ENCODE peak calls at places on chromosomes 5 and 9, in nine cellular contexts. One of them, this sample, is unnamed. For H3K4me1 and H3K9me3, the result is how much of the 10 kb centered on the place peaks cover.

GRCh38 chr9:90044263-90044662 is 439.5 kb downstream of the GADD45G start:
- DNase-seq in adrenal gland: no peak
- DNase-seq in adipocyte: no peak
- DNase-seq in NT2/D1: no peak
- DNase-seq in CD4-positive, CD25-positive, alpha-beta regulatory T cell: no peak
- DNase-seq in gastrocnemius medialis: no peak
- DNase-seq in lower lobe of right lung: no peak
- DNase-seq in aorta: no peak
- DNase-seq in breast epithelium: no peak
- DNase-seq in this sample: no peak

GRCh38 chr5:370959-371810 is 49.7 kb downstream of the AHRR start:
- DNase-seq in gastrocnemius medialis: no peak
- DNase-seq in adrenal gland: no peak
- DNase-seq in adipocyte: no peak
- DNase-seq in lower lobe of right lung: peak
- DNase-seq in NT2/D1: no peak
- DNase-seq in aorta: peak
- DNase-seq in breast epithelium: peak
- DNase-seq in CD4-positive, CD25-positive, alpha-beta regulatory T cell: no peak
- DNase-seq in this sample: no peak

GRCh38 chr5:119328753-119329602 is 26.8 kb upstream of the TNFAIP8 start:
- DNase-seq in adrenal gland: no peak
- DNase-seq in lower lobe of right lung: no peak
- DNase-seq in NT2/D1: no peak
- DNase-seq in adipocyte: no peak
- DNase-seq in CD4-positive, CD25-positive, alpha-beta regulatory T cell: peak
- DNase-seq in aorta: no peak
- DNase-seq in breast epithelium: no peak
- DNase-seq in gastrocnemius medialis: no peak
- DNase-seq in this sample: no peak

GRCh38 chr9:68546596-68547390 is 6.1 kb upstream of the TMEM252 start:
- DNase-seq in gastrocnemius medialis: no peak
- DNase-seq in CD4-positive, CD25-positive, alpha-beta regulatory T cell: no peak
- DNase-seq in adrenal gland: peak
- DNase-seq in breast epithelium: no peak
- DNase-seq in adipocyte: no peak
- DNase-seq in NT2/D1: no peak
- DNase-seq in lower lobe of right lung: no peak
- DNase-seq in aorta: no peak
- DNase-seq in this sample: no peak

GRCh38 chr5:39464096-39464495 is 39.3 kb upstream of the DAB2 start:
- DNase-seq in aorta: no peak
- DNase-seq in adrenal gland: no peak
- DNase-seq in gastrocnemius medialis: peak
- DNase-seq in CD4-positive, CD25-positive, alpha-beta regulatory T cell: no peak
- DNase-seq in breast epithelium: no peak
- DNase-seq in lower lobe of right lung: no peak
- DNase-seq in NT2/D1: no peak
- DNase-seq in adipocyte: no peak
- DNase-seq in this sample: no peak

GRCh38 chr5:82494942-82495341 is 216.8 kb upstream of the RPS23 start:
- DNase-seq in gastrocnemius medialis: no peak
- DNase-seq in aorta: no peak
- DNase-seq in CD4-positive, CD25-positive, alpha-beta regulatory T cell: no peak
- DNase-seq in lower lobe of right lung: no peak
- DNase-seq in breast epithelium: no peak
- DNase-seq in NT2/D1: no peak
- DNase-seq in adipocyte: no peak
- DNase-seq in adrenal gland: no peak
- DNase-seq in this sample: no peak

GRCh38 chr5:159588930-159589329 is 258.6 kb upstream of the IL12B start:
- DNase-seq in CD4-positive, CD25-positive, alpha-beta regulatory T cell: no peak
- DNase-seq in adrenal gland: no peak
- DNase-seq in breast epithelium: no peak
- DNase-seq in adipocyte: no peak
- DNase-seq in gastrocnemius medialis: no peak
- DNase-seq in aorta: no peak
- DNase-seq in lower lobe of right lung: no peak
- DNase-seq in NT2/D1: no peak
- DNase-seq in this sample: no peak

GRCh38 chr9:101366038-101366756 is 18.6 kb downstream of the BAAT start:
- DNase-seq in aorta: no peak
- DNase-seq in adipocyte: no peak
- DNase-seq in breast epithelium: no peak
- DNase-seq in NT2/D1: no peak
- DNase-seq in CD4-positive, CD25-positive, alpha-beta regulatory T cell: no peak
- DNase-seq in lower lobe of right lung: no peak
- DNase-seq in adrenal gland: no peak
- DNase-seq in gastrocnemius medialis: no peak
- DNase-seq in this sample: no peak

GRCh38 chr9:91534374-91534773 is 110.7 kb upstream of the NFIL3 start:
- DNase-seq in lower lobe of right lung: no peak
- DNase-seq in CD4-positive, CD25-positive, alpha-beta regulatory T cell: no peak
- DNase-seq in aorta: no peak
- DNase-seq in NT2/D1: no peak
- DNase-seq in gastrocnemius medialis: no peak
- DNase-seq in breast epithelium: no peak
- DNase-seq in adipocyte: no peak
- DNase-seq in adrenal gland: no peak
- DNase-seq in this sample: no peak

GRCh38 chr5:38316544-38317224 is 58.3 kb downstream of the EGFLAM start:
- DNase-seq in breast epithelium: no peak
- DNase-seq in adipocyte: peak
- DNase-seq in adrenal gland: peak
- DNase-seq in aorta: no peak
- DNase-seq in NT2/D1: no peak
- DNase-seq in CD4-positive, CD25-positive, alpha-beta regulatory T cell: no peak
- DNase-seq in gastrocnemius medialis: peak
- DNase-seq in lower lobe of right lung: no peak
- DNase-seq in this sample: no peak

GRCh38 chr9:113148996-113149960 is 1.5 kb upstream of the SLC31A2 start:
- DNase-seq in breast epithelium: no peak
- DNase-seq in adrenal gland: no peak
- DNase-seq in lower lobe of right lung: peak
- DNase-seq in CD4-positive, CD25-positive, alpha-beta regulatory T cell: no peak
- DNase-seq in adipocyte: no peak
- DNase-seq in NT2/D1: no peak
- DNase-seq in gastrocnemius medialis: no peak
- DNase-seq in aorta: no peak
- DNase-seq in this sample: no peak

GRCh38 chr5:104111622-104112021 is 549.0 kb upstream of the NUDT12 start:
- DNase-seq in adrenal gland: no peak
- DNase-seq in aorta: no peak
- DNase-seq in gastrocnemius medialis: no peak
- DNase-seq in lower lobe of right lung: no peak
- DNase-seq in breast epithelium: no peak
- DNase-seq in CD4-positive, CD25-positive, alpha-beta regulatory T cell: no peak
- DNase-seq in NT2/D1: no peak
- DNase-seq in adipocyte: peak
- DNase-seq in this sample: no peak

GRCh38 chr9:94782367-94783120 is 56.0 kb downstream of the AOPEP start:
- DNase-seq in NT2/D1: no peak
- DNase-seq in lower lobe of right lung: no peak
- DNase-seq in CD4-positive, CD25-positive, alpha-beta regulatory T cell: no peak
- DNase-seq in breast epithelium: no peak
- DNase-seq in aorta: no peak
- DNase-seq in adipocyte: peak
- DNase-seq in gastrocnemius medialis: no peak
- DNase-seq in adrenal gland: no peak
- DNase-seq in this sample: no peak

GRCh38 chr5:90050135-90050534 is 359.4 kb downstream of the CETN3 start:
- DNase-seq in aorta: no peak
- DNase-seq in CD4-positive, CD25-positive, alpha-beta regulatory T cell: no peak
- DNase-seq in NT2/D1: no peak
- DNase-seq in adipocyte: no peak
- DNase-seq in adrenal gland: no peak
- DNase-seq in breast epithelium: no peak
- DNase-seq in gastrocnemius medialis: no peak
- DNase-seq in lower lobe of right lung: no peak
- DNase-seq in this sample: no peak

GRCh38 chr5:31993182-31993961 is 180.7 kb downstream of the GOLPH3 start:
- DNase-seq in adipocyte: peak
- DNase-seq in adrenal gland: no peak
- DNase-seq in aorta: no peak
- DNase-seq in NT2/D1: no peak
- DNase-seq in lower lobe of right lung: no peak
- DNase-seq in breast epithelium: no peak
- DNase-seq in CD4-positive, CD25-positive, alpha-beta regulatory T cell: no peak
- DNase-seq in gastrocnemius medialis: no peak
- DNase-seq in this sample: no peak

GRCh38 chr9:35904966-35905781 is 828 bp upstream of the HRCT1 start:
- DNase-seq in gastrocnemius medialis: no peak
- DNase-seq in breast epithelium: no peak
- DNase-seq in adrenal gland: no peak
- DNase-seq in NT2/D1: no peak
- DNase-seq in adipocyte: peak
- DNase-seq in CD4-positive, CD25-positive, alpha-beta regulatory T cell: no peak
- DNase-seq in lower lobe of right lung: no peak
- DNase-seq in aorta: no peak
- DNase-seq in this sample: no peak

GRCh38 chr9:109504689-109505088 is 6.6 kb upstream of the PTPN3 start:
- DNase-seq in adipocyte: no peak
- DNase-seq in CD4-positive, CD25-positive, alpha-beta regulatory T cell: no peak
- DNase-seq in aorta: no peak
- DNase-seq in adrenal gland: no peak
- DNase-seq in NT2/D1: no peak
- DNase-seq in gastrocnemius medialis: no peak
- DNase-seq in lower lobe of right lung: no peak
- DNase-seq in breast epithelium: no peak
- DNase-seq in this sample: no peak
- H3K4me1 ChIP-seq in adipocyte: under half
- H3K4me1 ChIP-seq in CD4-positive, CD25-positive, alpha-beta regulatory T cell: under half
- H3K4me1 ChIP-seq in aorta: under half
- H3K4me1 ChIP-seq in adrenal gland: under half
- H3K4me1 ChIP-seq in NT2/D1: under half
- H3K4me1 ChIP-seq in gastrocnemius medialis: under half
- H3K4me1 ChIP-seq in lower lobe of right lung: under half
- H3K4me1 ChIP-seq in breast epithelium: under half
- H3K4me1 ChIP-seq in this sample: under half

GRCh38 chr5:141338538-141339306 is at the start of gene PCDHGA2:
- DNase-seq in adrenal gland: no peak
- DNase-seq in adipocyte: peak
- DNase-seq in lower lobe of right lung: no peak
- DNase-seq in gastrocnemius medialis: no peak
- DNase-seq in NT2/D1: peak
- DNase-seq in CD4-positive, CD25-positive, alpha-beta regulatory T cell: no peak
- DNase-seq in aorta: no peak
- DNase-seq in breast epithelium: no peak
- DNase-seq in this sample: peak
- H3K9me3 ChIP-seq in adrenal gland: under half
- H3K9me3 ChIP-seq in adipocyte: under half
- H3K9me3 ChIP-seq in lower lobe of right lung: half or more
- H3K9me3 ChIP-seq in gastrocnemius medialis: under half
- H3K9me3 ChIP-seq in NT2/D1: under half
- H3K9me3 ChIP-seq in CD4-positive, CD25-positive, alpha-beta regulatory T cell: half or more
- H3K9me3 ChIP-seq in aorta: under half
- H3K9me3 ChIP-seq in breast epithelium: half or more
- H3K9me3 ChIP-seq in this sample: under half

GRCh38 chr5:140000332-140000731 is 42.8 kb downstream of the NRG2 start:
- DNase-seq in NT2/D1: no peak
- DNase-seq in adrenal gland: peak
- DNase-seq in gastrocnemius medialis: peak
- DNase-seq in CD4-positive, CD25-positive, alpha-beta regulatory T cell: no peak
- DNase-seq in lower lobe of right lung: peak
- DNase-seq in aorta: no peak
- DNase-seq in breast epithelium: no peak
- DNase-seq in adipocyte: no peak
- DNase-seq in this sample: no peak
- H3K4me1 ChIP-seq in NT2/D1: under half
- H3K4me1 ChIP-seq in adrenal gland: under half
- H3K4me1 ChIP-seq in gastrocnemius medialis: under half
- H3K4me1 ChIP-seq in CD4-positive, CD25-positive, alpha-beta regulatory T cell: under half
- H3K4me1 ChIP-seq in lower lobe of right lung: under half
- H3K4me1 ChIP-seq in aorta: under half
- H3K4me1 ChIP-seq in breast epithelium: under half
- H3K4me1 ChIP-seq in adipocyte: under half
- H3K4me1 ChIP-seq in this sample: under half

GRCh38 chr5:1499851-1500250 is 23.9 kb downstream of the LPCAT1 start:
- DNase-seq in CD4-positive, CD25-positive, alpha-beta regulatory T cell: no peak
- DNase-seq in adrenal gland: no peak
- DNase-seq in NT2/D1: no peak
- DNase-seq in aorta: no peak
- DNase-seq in lower lobe of right lung: no peak
- DNase-seq in gastrocnemius medialis: no peak
- DNase-seq in adipocyte: no peak
- DNase-seq in breast epithelium: no peak
- DNase-seq in this sample: no peak

GRCh38 chr5:1497795-1498622 is 25.8 kb downstream of the LPCAT1 start:
- DNase-seq in adipocyte: no peak
- DNase-seq in adrenal gland: no peak
- DNase-seq in aorta: no peak
- DNase-seq in breast epithelium: no peak
- DNase-seq in CD4-positive, CD25-positive, alpha-beta regulatory T cell: no peak
- DNase-seq in lower lobe of right lung: no peak
- DNase-seq in NT2/D1: no peak
- DNase-seq in gastrocnemius medialis: no peak
- DNase-seq in this sample: no peak

GRCh38 chr5:1497271-1497777 is 26.4 kb downstream of the LPCAT1 start:
- DNase-seq in NT2/D1: no peak
- DNase-seq in aorta: no peak
- DNase-seq in adrenal gland: no peak
- DNase-seq in adipocyte: no peak
- DNase-seq in gastrocnemius medialis: no peak
- DNase-seq in lower lobe of right lung: no peak
- DNase-seq in breast epithelium: no peak
- DNase-seq in CD4-positive, CD25-positive, alpha-beta regulatory T cell: no peak
- DNase-seq in this sample: no peak

GRCh38 chr5:1500411-1501091 is 23.2 kb downstream of the LPCAT1 start:
- DNase-seq in NT2/D1: no peak
- DNase-seq in lower lobe of right lung: peak
- DNase-seq in adipocyte: no peak
- DNase-seq in aorta: peak
- DNase-seq in gastrocnemius medialis: peak
- DNase-seq in breast epithelium: no peak
- DNase-seq in CD4-positive, CD25-positive, alpha-beta regulatory T cell: no peak
- DNase-seq in adrenal gland: peak
- DNase-seq in this sample: no peak

DNA sequence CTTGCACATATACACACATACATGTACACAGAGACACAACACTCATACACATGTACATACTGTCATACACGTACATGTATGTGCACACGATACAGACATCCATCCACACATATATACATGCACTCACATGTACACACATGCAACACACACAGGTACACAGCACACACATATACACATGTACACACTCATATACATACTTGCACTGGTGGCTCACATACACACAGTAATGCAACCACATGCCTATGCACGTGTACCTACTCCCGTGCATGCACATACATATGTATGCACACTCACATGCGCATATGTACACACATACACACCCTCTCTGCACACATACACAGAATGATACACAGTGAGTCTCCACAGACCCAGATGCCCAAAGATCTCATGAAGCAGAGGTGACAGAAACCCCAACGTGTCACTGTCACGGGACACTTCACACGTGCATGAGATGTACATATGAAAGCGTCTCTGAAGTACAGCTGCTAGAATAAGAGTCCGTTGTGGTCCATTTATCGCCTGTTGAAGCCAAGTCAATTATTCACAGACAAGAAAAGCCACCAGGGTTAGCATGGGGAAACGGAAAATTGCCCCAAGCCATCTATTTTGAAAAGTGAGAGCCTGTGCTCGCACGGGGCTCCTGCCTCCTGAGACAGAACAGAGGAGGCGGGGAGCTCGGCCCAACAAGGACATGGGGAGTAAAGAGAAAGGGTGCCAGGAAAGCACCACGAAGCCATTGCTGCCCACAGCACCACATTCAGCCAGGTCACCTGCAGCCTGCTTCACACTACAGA is 24.9 kb downstream of the LPCAT1 start:
- DNase-seq in gastrocnemius medialis: no peak
- DNase-seq in lower lobe of right lung: no peak
- DNase-seq in NT2/D1: no peak
- DNase-seq in breast epithelium: no peak
- DNase-seq in CD4-positive, CD25-positive, alpha-beta regulatory T cell: no peak
- DNase-seq in aorta: no peak
- DNase-seq in adipocyte: no peak
- DNase-seq in adrenal gland: no peak
- DNase-seq in this sample: no peak
- H3K9me3 ChIP-seq in gastrocnemius medialis: under half
- H3K9me3 ChIP-seq in lower lobe of right lung: under half
- H3K9me3 ChIP-seq in NT2/D1: under half
- H3K9me3 ChIP-seq in breast epithelium: under half
- H3K9me3 ChIP-seq in CD4-positive, CD25-positive, alpha-beta regulatory T cell: under half
- H3K9me3 ChIP-seq in aorta: under half
- H3K9me3 ChIP-seq in adipocyte: under half
- H3K9me3 ChIP-seq in adrenal gland: under half
- H3K9me3 ChIP-seq in this sample: under half

This sample was measured in HAP-1.